ENCODE peak calls at places on chromosome 12, in four cellular contexts. I, U, L and K are unnamed samples.

GRCh38 chr12:123085730-123086487 is 65.0 kb downstream of the PITPNM2 start:
- DNase-seq in I (no peak), U (no peak), L (no peak), K (no peak)

GRCh38 chr12:109153711-109154434 is 37.5 kb downstream of the ACACB start:
- DNase-seq in I (peak; percentile 82), L (no peak), U (peak; percentile 45), K (no peak)

GRCh38 chr12:123696209-123696608 is 15.9 kb upstream of the ATP6V0A2 start:
- DNase-seq in U (no peak), I (no peak), L (no peak), K (no peak)

GRCh38 chr12:128813392-128813791 is 10.4 kb downstream of the SLC15A4 start:
- DNase-seq in L (no peak), U (no peak), I (no peak), K (no peak)

GRCh38 chr12:40158592-40159111 is 52.8 kb upstream of the SLC2A13 start:
- DNase-seq in U (no peak), L (no peak), I (no peak), K (no peak)

GRCh38 chr12:123889848-123890535 is 82.6 kb downstream of the CCDC92 start:
- DNase-seq in U (no peak), L (no peak), I (no peak), K (no peak)

GRCh38 chr12:51197736-51198567 is 19.9 kb downstream of the POU6F1 start:
- DNase-seq in I (no peak), L (no peak), U (no peak), K (no peak)

GRCh38 chr12:42660968-42661937 is 71.7 kb upstream of the PRICKLE1 start:
- DNase-seq in I (no peak), L (no peak), U (no peak), K (no peak)

GRCh38 chr12:67590122-67590795 is 58.3 kb upstream of the DYRK2 start:
- DNase-seq in I (no peak), L (no peak), U (no peak), K (no peak)

GRCh38 chr12:28484157-28484556 is 293.9 kb downstream of the CCDC91 start:
- DNase-seq in U (no peak), L (no peak), I (no peak), K (no peak)

GRCh38 chr12:12506541-12506940 is 56.1 kb downstream of the DUSP16 start:
- DNase-seq in L (peak; percentile 27), U (peak; percentile 37), I (no peak), K (no peak)

GRCh38 chr12:12501121-12501520 is 61.5 kb downstream of the DUSP16 start:
- DNase-seq in L (no peak), I (no peak), U (no peak), K (no peak)

GRCh38 chr12:12502813-12503146 is 59.9 kb downstream of the DUSP16 start:
- DNase-seq in L (no peak), U (no peak), I (no peak), K (no peak)

GRCh38 chr12:12505544-12506501 is 56.8 kb downstream of the DUSP16 start:
- DNase-seq in I (no peak), U (no peak), L (no peak), K (peak; percentile 20)

DNA sequence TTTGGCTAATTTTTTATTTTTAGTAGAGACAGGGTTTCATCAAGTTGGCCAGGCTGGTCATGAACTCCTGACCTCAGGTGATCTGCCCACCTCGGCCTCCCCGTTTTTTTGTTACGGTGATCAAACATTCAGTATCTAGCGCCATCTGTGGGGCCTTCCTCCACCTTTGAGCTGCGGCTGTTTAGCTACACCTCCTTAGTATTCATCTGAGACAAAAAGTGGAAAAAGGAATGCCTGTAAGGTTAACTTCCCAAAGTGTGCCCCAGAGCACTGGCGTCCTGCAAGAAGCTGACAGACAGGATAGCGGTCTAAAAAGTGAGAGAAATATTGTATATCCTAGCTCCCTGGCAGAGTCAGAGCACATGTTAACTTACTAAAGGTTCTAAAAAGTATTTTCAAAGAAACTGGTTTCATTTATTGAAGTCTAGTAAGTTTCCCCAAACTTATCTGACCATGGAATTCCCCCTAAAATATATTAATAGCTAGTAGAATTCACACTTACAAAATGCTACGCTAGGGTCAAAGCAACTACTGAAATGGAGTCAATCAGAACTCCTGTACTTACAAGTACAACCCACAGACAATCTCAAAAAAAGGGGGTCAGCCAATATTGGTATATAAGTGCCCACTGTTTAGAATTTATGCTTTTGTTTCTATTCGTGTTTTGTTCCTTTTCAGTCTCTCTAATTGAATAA is 59.1 kb downstream of the DUSP16 start:
- DNase-seq in L (no peak), U (no peak), I (no peak), K (no peak)
- TF ChIP-seq CTCF in L (no peak), U (no peak), I (no peak), K (peak; percentile 8)

GRCh38 chr12:116609715-116610114 is 50.5 kb downstream of the MAP1LC3B2 start:
- DNase-seq in I (no peak), U (no peak), L (no peak), K (no peak)
- TF ChIP-seq CTCF in I (no peak), U (peak; percentile 18), L (no peak), K (no peak)

DNA sequence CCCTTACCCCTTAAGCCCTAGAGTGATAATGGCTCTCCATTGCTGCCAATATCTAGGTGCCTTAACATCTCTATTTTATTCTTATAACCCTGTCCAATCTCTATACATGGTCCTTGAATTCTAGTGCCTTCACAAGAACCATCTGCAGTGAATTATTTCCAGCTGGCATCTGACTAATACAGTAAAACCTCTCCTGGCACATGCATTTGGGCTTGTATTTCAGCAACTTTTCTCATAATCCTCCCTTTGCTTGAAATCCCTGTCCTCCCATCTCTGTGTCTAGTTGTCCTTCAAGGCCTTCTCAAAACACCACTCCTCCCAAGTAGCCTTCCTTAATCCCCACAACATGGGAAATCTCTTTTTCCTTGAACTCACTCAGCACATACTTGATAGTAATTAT is 14.2 kb upstream of the HMGA2 start:
- DNase-seq in L (no peak), I (no peak), U (no peak), K (no peak)
- TF ChIP-seq CTCF in L (no peak), I (no peak), U (no peak), K (no peak)

GRCh38 chr12:19707948-19708409 is 268.7 kb downstream of the AEBP2 start:
- DNase-seq in U (no peak), I (no peak), L (no peak), K (no peak)
- TF ChIP-seq CTCF in U (no peak), I (no peak), L (no peak), K (no peak)

GRCh38 chr12:90280564-90281058 is 572.0 kb upstream of the ATP2B1 start:
- DNase-seq in U (no peak), I (no peak), L (no peak), K (no peak)
- TF ChIP-seq CTCF in U (no peak), I (no peak), L (no peak), K (no peak)

GRCh38 chr12:113416091-113416754 is 6.0 kb upstream of the SDSL start:
- DNase-seq in U (no peak), I (no peak), L (no peak), K (no peak)
- TF ChIP-seq CTCF in U (no peak), I (no peak), L (no peak), K (no peak)

GRCh38 chr12:27243804-27244679 is at the start of gene STK38L:
- DNase-seq in I (peak; percentile 99), U (peak; percentile 97), L (peak; percentile 98), K (peak; percentile 98)
- TF ChIP-seq CTCF in I (no peak), U (no peak), L (peak; percentile 6), K (peak; percentile 8)

GRCh38 chr12:93669452-93669851 is 7.7 kb upstream of the CRADD start:
- DNase-seq in U (no peak), I (no peak), L (no peak), K (no peak)

GRCh38 chr12:93668919-93669418 is 8.2 kb upstream of the CRADD start:
- DNase-seq in L (no peak), U (no peak), I (no peak), K (no peak)

GRCh38 chr12:93670104-93670503 is 7.1 kb upstream of the CRADD start:
- DNase-seq in L (no peak), I (no peak), U (no peak), K (no peak)

GRCh38 chr12:93664573-93665138 is 12.5 kb upstream of the CRADD start:
- DNase-seq in L (no peak), I (no peak), U (no peak), K (no peak)

GRCh38 chr12:93667672-93668071 is 9.5 kb upstream of the CRADD start:
- DNase-seq in U (no peak), I (no peak), L (no peak), K (no peak)
- TF ChIP-seq CTCF in U (no peak), I (no peak), L (no peak), K (no peak)

GRCh38 chr12:85000766-85001165 is 35.3 kb downstream of the TSPAN19 start:
- DNase-seq in I (no peak), L (no peak), U (no peak), K (no peak)

GRCh38 chr12:84994436-84994835 is 41.6 kb downstream of the TSPAN19 start:
- DNase-seq in L (no peak), I (no peak), U (no peak), K (no peak)

GRCh38 chr12:84996759-84997158 is 39.3 kb downstream of the TSPAN19 start:
- DNase-seq in I (no peak), U (no peak), L (no peak), K (no peak)

DNA sequence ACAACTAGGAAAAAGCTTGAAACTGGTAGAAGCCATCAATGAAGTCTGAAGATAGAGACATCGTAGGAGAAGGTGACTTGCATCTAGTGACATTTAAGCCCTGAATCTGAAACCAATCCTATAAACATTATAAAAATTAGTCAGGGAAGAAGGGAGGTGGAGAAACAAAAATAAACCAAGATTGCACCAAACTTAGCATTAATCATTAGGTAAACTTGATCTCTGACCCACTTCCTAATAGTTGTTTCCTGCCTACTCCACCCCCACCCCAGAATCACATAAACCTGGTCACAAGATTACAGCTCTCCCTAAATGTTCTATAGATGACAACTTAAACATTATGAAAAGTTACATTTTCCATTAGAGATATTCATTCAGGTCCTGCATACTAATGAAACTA is 40.4 kb downstream of the TSPAN19 start:
- DNase-seq in L (no peak), U (no peak), I (no peak), K (no peak)
- TF ChIP-seq CTCF in L (no peak), U (no peak), I (no peak), K (no peak)

GRCh38 chr12:21614510-21614909 is 9.9 kb upstream of the GYS2 start:
- DNase-seq in I (no peak), L (no peak), U (no peak), K (no peak)

GRCh38 chr12:21617030-21617429 is 12.4 kb upstream of the GYS2 start:
- DNase-seq in L (no peak), U (no peak), I (no peak), K (no peak)

GRCh38 chr12:21618566-21618965 is 13.9 kb upstream of the GYS2 start:
- DNase-seq in I (no peak), U (no peak), L (no peak), K (no peak)

GRCh38 chr12:21615441-21615840 is 10.8 kb upstream of the GYS2 start:
- DNase-seq in I (no peak), U (no peak), L (no peak), K (no peak)

DNA sequence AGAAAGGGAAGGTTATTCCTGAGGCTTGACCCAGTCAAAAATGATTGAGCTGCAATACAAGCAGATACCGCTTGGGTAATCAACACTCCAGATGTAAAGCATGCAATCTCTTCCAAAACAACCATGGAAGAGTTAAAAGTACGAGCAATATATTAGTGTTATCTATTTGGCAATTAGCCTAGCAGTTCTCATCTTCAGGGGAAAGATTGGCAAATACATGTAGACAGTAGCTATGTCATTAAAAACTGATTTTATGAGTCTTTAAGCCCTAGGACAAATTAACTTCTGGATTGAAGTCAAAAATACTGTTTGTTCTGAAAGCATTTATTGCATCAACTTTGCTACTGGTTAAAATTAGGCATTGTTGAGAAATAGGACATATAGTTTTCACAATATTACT is 9.3 kb upstream of the GYS2 start:
- DNase-seq in L (no peak), I (no peak), U (no peak), K (no peak)
- TF ChIP-seq CTCF in L (no peak), I (no peak), U (no peak), K (no peak)